ENCODE peak calls at places on chromosomes 4 and X, in six cellular contexts. T, B, X, W, C and U are unnamed samples.

GRCh38 chr4:124947622-124948265 is 235.2 kb upstream of the ANKRD50 start:
- DNase-seq in W (no peak), X (no peak), T (no peak), C (no peak), B (no peak), U (no peak)

GRCh38 chr4:87419578-87420249 is 2.7 kb upstream of the NUDT9 start:
- DNase-seq in T (peak; percentile 73), C (no peak), B (no peak), W (no peak), X (no peak), U (no peak)

GRCh38 chr4:141132689-141133145 is 552 bp downstream of the RNF150 start:
- DNase-seq in T (no peak), X (no peak), B (peak; percentile 42), C (no peak), W (no peak), U (no peak)

GRCh38 chr4:140188975-140189374 is 35.0 kb upstream of the MAML3 start:
- DNase-seq in W (no peak), T (peak; percentile 23), X (peak; percentile 38), B (no peak), C (no peak), U (no peak)

GRCh38 chr4:83208371-83208770 is 76.2 kb downstream of the COQ2 start:
- DNase-seq in C (no peak), T (no peak), W (no peak), X (no peak), B (no peak), U (no peak)

GRCh38 chrX:18702362-18703195 is 4.9 kb upstream of the PPEF1 start:
- DNase-seq in W (no peak), C (no peak), T (peak; percentile 80), B (no peak), X (no peak), U (no peak)

GRCh38 chr4:65893311-65893710 is 223.0 kb upstream of the EPHA5 start:
- DNase-seq in X (no peak), T (peak; percentile 20), W (no peak), B (no peak), C (no peak), U (no peak)

GRCh38 chr4:139458999-139459398 is 5.1 kb downstream of the RAB33B start:
- DNase-seq in T (peak; percentile 23), B (no peak), X (peak; percentile 47), W (no peak), C (no peak), U (no peak)

GRCh38 chr4:168453146-168453545 is 27.1 kb downstream of the DDX60L start:
- DNase-seq in W (no peak), B (no peak), C (no peak), T (no peak), X (no peak), U (peak; percentile 75)

GRCh38 chr4:1448589-1449420 is 42.6 kb upstream of the NKX1-1 start:
- DNase-seq in T (no peak), W (no peak), X (no peak), C (no peak), B (no peak), U (no peak)

GRCh38 chrX:151478052-151478451 is 81.0 kb downstream of the VMA21 start:
- DNase-seq in B (no peak), X (no peak), W (no peak), T (no peak), C (no peak), U (no peak)

GRCh38 chr4:5618051-5619010 is 90.0 kb downstream of the EVC2 start:
- DNase-seq in W (no peak), X (no peak), T (no peak), C (no peak), B (no peak), U (no peak)

GRCh38 chr4:152715076-152715475 is 35.3 kb upstream of the TMEM154 start:
- DNase-seq in T (no peak), W (no peak), B (no peak), C (no peak), X (no peak), U (no peak)

GRCh38 chrX:110315541-110315940 is 2.3 kb downstream of the AMMECR1 start:
- DNase-seq in T (no peak), X (no peak), W (no peak), B (no peak), C (no peak), U (no peak)

GRCh38 chr4:143083811-143084472 is 100.8 kb upstream of the USP38 start:
- DNase-seq in X (no peak), T (no peak), C (no peak), B (no peak), W (no peak), U (no peak)

GRCh38 chr4:136412708-136413107 is 1119.6 kb downstream of the PCDH18 start:
- DNase-seq in T (no peak), B (no peak), W (no peak), C (no peak), X (peak; percentile 21), U (no peak)

GRCh38 chr4:63528592-63528991 is 880.7 kb downstream of the TECRL start:
- DNase-seq in X (no peak), C (no peak), B (no peak), W (no peak), T (peak; percentile 48), U (no peak)

GRCh38 chrX:23816179-23816578 is 33.2 kb downstream of the SAT1 start:
- DNase-seq in B (no peak), X (no peak), W (no peak), T (no peak), C (no peak), U (no peak)

GRCh38 chrX:56120242-56120641 is 111.9 kb upstream of the KLF8 start:
- DNase-seq in C (no peak), B (no peak), X (no peak), T (no peak), W (no peak), U (no peak)

GRCh38 chr4:70725633-70726032 is 3.9 kb downstream of the RUFY3 start:
- DNase-seq in T (no peak), C (no peak), W (no peak), B (no peak), X (no peak), U (no peak)

GRCh38 chrX:39439910-39440733 is 638.9 kb downstream of the MID1IP1 start:
- DNase-seq in C (peak; percentile 63), X (no peak), B (no peak), W (no peak), T (no peak), U (no peak)
- H3K4me3 ChIP-seq in C (no peak overlapping the region), X (no peak overlapping the region), B (no peak overlapping the region), W (no peak overlapping the region), T (no peak overlapping the region), U (no peak overlapping the region)

DNA sequence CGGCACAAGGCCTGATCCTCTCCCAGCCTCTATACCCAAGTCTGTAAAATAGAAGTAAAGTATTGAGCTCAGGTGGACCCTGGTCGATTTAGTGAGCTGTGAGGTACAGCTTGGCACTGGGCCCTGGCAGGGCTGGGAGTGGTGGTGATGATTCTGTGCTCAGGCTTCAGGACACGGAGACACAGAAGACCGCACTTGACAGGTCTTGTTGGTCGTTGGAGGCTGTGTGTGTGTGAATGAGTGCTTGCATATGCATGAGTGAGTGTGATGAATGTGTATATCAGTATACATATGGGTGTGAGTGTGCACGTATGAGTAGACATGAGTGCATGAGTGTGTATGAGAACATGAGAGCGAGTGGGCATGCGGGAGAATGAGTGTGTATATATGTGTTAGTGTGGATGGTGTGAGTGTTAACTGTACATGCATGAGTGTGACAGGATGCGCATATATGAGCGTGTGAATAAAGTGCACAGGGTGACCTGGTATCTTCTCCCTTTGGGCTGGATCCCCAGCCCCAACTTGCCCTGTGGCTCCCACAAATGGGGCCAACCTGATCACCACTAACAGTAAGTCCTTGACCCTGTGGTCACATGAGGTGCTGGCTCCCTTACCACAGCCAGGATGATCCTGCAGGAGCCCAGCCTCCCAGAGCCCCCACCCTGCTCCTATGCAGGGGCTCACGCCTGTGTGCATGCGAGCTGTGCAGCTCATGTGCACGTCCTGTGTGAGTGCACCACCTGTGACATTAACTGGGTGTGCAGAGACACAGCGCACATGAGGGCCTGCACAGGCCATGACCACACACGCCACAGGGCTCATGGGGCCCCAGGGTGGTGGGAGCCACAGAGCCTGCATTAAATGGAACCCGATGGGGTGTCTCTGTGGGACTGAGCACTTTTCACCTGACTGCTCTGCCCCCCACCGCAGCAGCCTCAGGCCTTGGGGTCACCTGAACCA is 20.8 kb downstream of the SH3BP2 start:
- DNase-seq in C (no peak), B (no peak), X (no peak), W (no peak), T (no peak), U (no peak)
- H3K4me3 ChIP-seq in C (no peak overlapping the region), B (no peak overlapping the region), X (no peak overlapping the region), W (peak overlapping the region; percentile 81), T (no peak overlapping the region), U (peak overlapping the region; percentile 81)

GRCh38 chr4:109302366-109303140 is at the start of gene COL25A1:
- DNase-seq in B (peak; percentile 89), C (peak; percentile 97), X (no peak), W (peak; percentile 7), T (no peak), U (peak; percentile 25)
- H3K4me3 ChIP-seq in B (peak within 1 kb of the TSS; percentile 41), C (peak within 1 kb of the TSS; percentile 84), X (peak within 1 kb of the TSS; percentile 36), W (peak within 1 kb of the TSS; percentile 73), T (no peak within 1 kb of the TSS), U (peak within 1 kb of the TSS; percentile 28)

GRCh38 chrX:153925739-153926593 is at the start of gene ARHGAP4:
- DNase-seq in W (peak; percentile 23), B (no peak), C (no peak), X (no peak), T (no peak), U (peak; percentile 40)
- H3K4me3 ChIP-seq in W (peak within 1 kb of the TSS; percentile 81), B (peak within 1 kb of the TSS; percentile 67), C (peak within 1 kb of the TSS; percentile 57), X (no peak within 1 kb of the TSS), T (peak within 1 kb of the TSS; percentile 70), U (peak within 1 kb of the TSS; percentile 85)

DNA sequence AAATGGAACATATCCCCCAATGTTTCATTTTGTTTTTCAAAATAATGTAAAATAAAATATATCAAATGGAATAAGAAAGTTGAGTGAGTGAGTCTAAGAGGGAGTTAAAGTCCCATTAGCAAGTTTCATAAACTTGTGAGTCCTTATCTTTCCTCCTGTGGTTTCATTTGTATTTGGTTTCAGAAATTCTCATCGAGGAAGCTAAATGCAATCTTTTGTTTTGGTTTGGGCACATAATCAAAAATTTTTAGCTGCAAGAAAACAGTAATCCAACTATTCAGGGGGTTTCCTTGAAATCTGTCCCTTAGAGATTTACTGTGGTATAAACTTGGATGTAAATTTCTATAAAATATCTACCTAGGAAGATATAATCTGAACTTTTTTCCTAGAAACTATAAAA is 124.2 kb downstream of the CAMK2D start:
- DNase-seq in T (peak; percentile 13), C (no peak), B (no peak), X (peak; percentile 17), W (no peak), U (peak; percentile 5)
- H3K4me3 ChIP-seq in T (no peak overlapping the region), C (no peak overlapping the region), B (no peak overlapping the region), X (no peak overlapping the region), W (no peak overlapping the region), U (no peak overlapping the region)

GRCh38 chr4:183118141-183118540 is 19.1 kb downstream of the WWC2 start:
- DNase-seq in W (no peak), B (no peak), X (no peak), T (no peak), C (no peak), U (no peak)

GRCh38 chr4:183124228-183124627 is 25.2 kb downstream of the WWC2 start:
- DNase-seq in C (no peak), X (no peak), T (no peak), B (no peak), W (no peak), U (no peak)

GRCh38 chr4:183118585-183118984 is 19.5 kb downstream of the WWC2 start:
- DNase-seq in W (no peak), X (peak; percentile 69), B (peak; percentile 66), C (no peak), T (peak; percentile 79), U (no peak)
- H3K4me3 ChIP-seq in W (no peak overlapping the region), X (no peak overlapping the region), B (peak overlapping the region; percentile 36), C (no peak overlapping the region), T (no peak overlapping the region), U (no peak overlapping the region)